ENCODE peak calls at places on chromosomes 6 and 20, in four cellular contexts. One of them, this sample, is unnamed.

GRCh38 chr6:27096834-27097511 is 150.5 kb upstream of the PRSS16 start:
- DNase-seq in upper lobe of left lung: peak
- DNase-seq in CD14-positive monocyte: no peak
- DNase-seq in right lobe of liver: peak
- DNase-seq in this sample: no peak

GRCh38 chr6:165767228-165767627 is 104.2 kb upstream of the PDE10A start:
- DNase-seq in CD14-positive monocyte: no peak
- DNase-seq in upper lobe of left lung: no peak
- DNase-seq in right lobe of liver: no peak
- DNase-seq in this sample: no peak

GRCh38 chr6:36386495-36387439 is 702 bp downstream of the ETV7 start:
- DNase-seq in right lobe of liver: peak
- DNase-seq in upper lobe of left lung: peak
- DNase-seq in CD14-positive monocyte: no peak
- DNase-seq in this sample: peak

GRCh38 chr6:169881976-169882375 is 130.6 kb downstream of the ERMARD start:
- DNase-seq in CD14-positive monocyte: peak
- DNase-seq in right lobe of liver: no peak
- DNase-seq in upper lobe of left lung: no peak
- DNase-seq in this sample: no peak

GRCh38 chr6:111486475-111486874 is 3.5 kb upstream of the REV3L start:
- DNase-seq in right lobe of liver: no peak
- DNase-seq in upper lobe of left lung: no peak
- DNase-seq in CD14-positive monocyte: no peak
- DNase-seq in this sample: no peak

GRCh38 chr20:689348-689747 is 13.7 kb upstream of the SCRT2 start:
- DNase-seq in right lobe of liver: no peak
- DNase-seq in CD14-positive monocyte: peak
- DNase-seq in upper lobe of left lung: no peak
- DNase-seq in this sample: no peak

GRCh38 chr6:12203001-12203400 is 87.2 kb upstream of the EDN1 start:
- DNase-seq in upper lobe of left lung: no peak
- DNase-seq in CD14-positive monocyte: no peak
- DNase-seq in right lobe of liver: no peak
- DNase-seq in this sample: no peak

GRCh38 chr6:167049275-167049674 is 50.1 kb downstream of the CEP43 start:
- DNase-seq in upper lobe of left lung: no peak
- DNase-seq in CD14-positive monocyte: no peak
- DNase-seq in right lobe of liver: no peak
- DNase-seq in this sample: no peak

GRCh38 chr20:63499333-63499969 is 568 bp upstream of the EEF1A2 start:
- DNase-seq in right lobe of liver: no peak
- DNase-seq in CD14-positive monocyte: no peak
- DNase-seq in upper lobe of left lung: peak
- DNase-seq in this sample: no peak

GRCh38 chr20:44157061-44157460 is 29.9 kb downstream of the JPH2 start:
- DNase-seq in upper lobe of left lung: no peak
- DNase-seq in right lobe of liver: no peak
- DNase-seq in CD14-positive monocyte: no peak
- DNase-seq in this sample: no peak

GRCh38 chr20:54576496-54576895 is 101.1 kb downstream of the DOK5 start:
- DNase-seq in upper lobe of left lung: no peak
- DNase-seq in CD14-positive monocyte: no peak
- DNase-seq in right lobe of liver: no peak
- DNase-seq in this sample: no peak

GRCh38 chr6:13923527-13924145 is 1.1 kb upstream of the RNF182 start:
- DNase-seq in CD14-positive monocyte: no peak
- DNase-seq in upper lobe of left lung: no peak
- DNase-seq in right lobe of liver: no peak
- DNase-seq in this sample: no peak

GRCh38 chr6:119307041-119307440 is 42.5 kb downstream of the MAN1A1 start:
- DNase-seq in upper lobe of left lung: no peak
- DNase-seq in CD14-positive monocyte: no peak
- DNase-seq in right lobe of liver: no peak
- DNase-seq in this sample: no peak

GRCh38 chr20:824490-824889 is 9.0 kb upstream of the FAM110A start:
- DNase-seq in CD14-positive monocyte: peak
- DNase-seq in upper lobe of left lung: no peak
- DNase-seq in right lobe of liver: no peak
- DNase-seq in this sample: no peak

GRCh38 chr20:10563935-10564492 is 109.8 kb downstream of the JAG1 start:
- DNase-seq in right lobe of liver: no peak
- DNase-seq in upper lobe of left lung: no peak
- DNase-seq in CD14-positive monocyte: no peak
- DNase-seq in this sample: no peak

GRCh38 chr20:2599265-2600060 is 53.0 kb upstream of the NOP56 start:
- DNase-seq in right lobe of liver: no peak
- DNase-seq in CD14-positive monocyte: no peak
- DNase-seq in upper lobe of left lung: no peak
- DNase-seq in this sample: no peak

GRCh38 chr6:41730531-41731436 is 4.6 kb downstream of the TFEB start:
- DNase-seq in right lobe of liver: no peak
- DNase-seq in upper lobe of left lung: no peak
- DNase-seq in CD14-positive monocyte: no peak
- DNase-seq in this sample: no peak

GRCh38 chr20:4740774-4741431 is 19.2 kb downstream of the PRND start:
- DNase-seq in upper lobe of left lung: no peak
- DNase-seq in CD14-positive monocyte: no peak
- DNase-seq in right lobe of liver: no peak
- DNase-seq in this sample: peak

GRCh38 chr20:33653900-33654596 is 8.1 kb upstream of the C20orf144 start:
- DNase-seq in CD14-positive monocyte: peak
- DNase-seq in upper lobe of left lung: no peak
- DNase-seq in right lobe of liver: no peak
- DNase-seq in this sample: no peak

GRCh38 chr6:42232035-42232434 is 14.4 kb upstream of the MRPS10 start:
- DNase-seq in right lobe of liver: no peak
- DNase-seq in upper lobe of left lung: no peak
- DNase-seq in CD14-positive monocyte: no peak
- DNase-seq in this sample: no peak

GRCh38 chr6:44251576-44252524 is 4.9 kb downstream of the HSP90AB1 start:
- DNase-seq in upper lobe of left lung: no peak
- DNase-seq in right lobe of liver: no peak
- DNase-seq in CD14-positive monocyte: no peak
- DNase-seq in this sample: no peak

GRCh38 chr6:142943746-142944125 is 1.2 kb downstream of the HIVEP2 start:
- DNase-seq in CD14-positive monocyte: no peak
- DNase-seq in upper lobe of left lung: no peak
- DNase-seq in right lobe of liver: no peak
- DNase-seq in this sample: peak

GRCh38 chr6:124368131-124368530 is 564.5 kb downstream of the NKAIN2 start:
- DNase-seq in CD14-positive monocyte: no peak
- DNase-seq in upper lobe of left lung: no peak
- DNase-seq in right lobe of liver: no peak
- DNase-seq in this sample: no peak

GRCh38 chr6:36844232-36845170 is 5.3 kb upstream of the CPNE5 start:
- DNase-seq in CD14-positive monocyte: no peak
- DNase-seq in right lobe of liver: no peak
- DNase-seq in upper lobe of left lung: no peak
- DNase-seq in this sample: no peak

GRCh38 chr6:56771189-56771588 is 128.5 kb upstream of the DST start:
- DNase-seq in upper lobe of left lung: no peak
- DNase-seq in right lobe of liver: no peak
- DNase-seq in CD14-positive monocyte: no peak
- DNase-seq in this sample: no peak

GRCh38 chr6:56771929-56772607 is 129.4 kb upstream of the DST start:
- DNase-seq in CD14-positive monocyte: no peak
- DNase-seq in upper lobe of left lung: no peak
- DNase-seq in right lobe of liver: no peak
- DNase-seq in this sample: no peak

GRCh38 chr6:56770011-56770520 is 127.4 kb upstream of the DST start:
- DNase-seq in right lobe of liver: no peak
- DNase-seq in upper lobe of left lung: no peak
- DNase-seq in CD14-positive monocyte: no peak
- DNase-seq in this sample: no peak

GRCh38 chr6:56775498-56776166 is 132.9 kb upstream of the DST start:
- DNase-seq in upper lobe of left lung: no peak
- DNase-seq in CD14-positive monocyte: no peak
- DNase-seq in right lobe of liver: no peak
- DNase-seq in this sample: no peak

GRCh38 chr6:56772737-56773184 is 130.1 kb upstream of the DST start:
- DNase-seq in right lobe of liver: no peak
- DNase-seq in CD14-positive monocyte: no peak
- DNase-seq in upper lobe of left lung: no peak
- DNase-seq in this sample: no peak
- TF ChIP-seq CTCF in right lobe of liver: no peak
- TF ChIP-seq CTCF in CD14-positive monocyte: no peak
- TF ChIP-seq CTCF in upper lobe of left lung: no peak
- TF ChIP-seq CTCF in this sample: no peak

GRCh38 chr20:58359441-58359840 is 29.6 kb upstream of the VAPB start:
- DNase-seq in right lobe of liver: no peak
- DNase-seq in CD14-positive monocyte: no peak
- DNase-seq in upper lobe of left lung: no peak
- DNase-seq in this sample: no peak

GRCh38 chr20:58362117-58362516 is 26.9 kb upstream of the VAPB start:
- DNase-seq in upper lobe of left lung: no peak
- DNase-seq in CD14-positive monocyte: no peak
- DNase-seq in right lobe of liver: no peak
- DNase-seq in this sample: no peak

GRCh38 chr20:58366016-58366415 is 23.0 kb upstream of the VAPB start:
- DNase-seq in CD14-positive monocyte: no peak
- DNase-seq in upper lobe of left lung: no peak
- DNase-seq in right lobe of liver: no peak
- DNase-seq in this sample: no peak

GRCh38 chr20:58361549-58361948 is 27.5 kb upstream of the VAPB start:
- DNase-seq in right lobe of liver: no peak
- DNase-seq in upper lobe of left lung: no peak
- DNase-seq in CD14-positive monocyte: no peak
- DNase-seq in this sample: no peak

GRCh38 chr20:58362970-58363369 is 26.1 kb upstream of the VAPB start:
- DNase-seq in right lobe of liver: no peak
- DNase-seq in upper lobe of left lung: no peak
- DNase-seq in CD14-positive monocyte: no peak
- DNase-seq in this sample: no peak
- TF ChIP-seq CTCF in right lobe of liver: no peak
- TF ChIP-seq CTCF in upper lobe of left lung: no peak
- TF ChIP-seq CTCF in CD14-positive monocyte: no peak
- TF ChIP-seq CTCF in this sample: no peak

DNA sequence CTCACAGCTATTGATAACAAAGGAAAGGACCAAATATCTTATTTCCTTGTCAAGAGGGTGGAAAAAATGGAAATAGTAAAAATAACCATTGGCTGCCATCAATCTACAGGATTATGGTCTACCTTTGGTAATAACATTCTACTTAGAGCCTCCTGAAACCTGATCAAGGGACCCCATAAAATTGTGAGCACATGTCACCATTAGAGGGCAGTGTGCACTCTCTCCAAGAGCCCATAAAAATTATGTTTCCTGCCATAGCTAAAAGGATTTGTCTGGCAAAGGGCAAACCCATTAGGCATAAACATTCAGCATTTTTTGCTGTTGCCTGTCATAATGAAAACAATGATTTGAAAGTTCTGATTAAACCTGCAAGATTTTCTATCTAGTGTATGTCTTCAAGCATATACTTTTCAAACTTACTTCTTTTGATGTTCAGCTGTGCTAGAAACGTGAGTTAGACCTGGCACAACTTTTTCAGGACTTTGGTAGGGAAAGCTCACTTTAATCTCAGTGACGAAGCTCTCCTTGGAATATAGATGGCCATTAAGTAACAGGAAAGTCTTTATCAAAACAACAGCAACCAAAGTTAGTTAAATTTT is 120.7 kb upstream of the ZFP64 start:
- DNase-seq in CD14-positive monocyte: no peak
- DNase-seq in upper lobe of left lung: no peak
- DNase-seq in right lobe of liver: no peak
- DNase-seq in this sample: no peak
- TF ChIP-seq CTCF in CD14-positive monocyte: peak
- TF ChIP-seq CTCF in upper lobe of left lung: no peak
- TF ChIP-seq CTCF in right lobe of liver: peak
- TF ChIP-seq CTCF in this sample: no peak

GRCh38 chr6:130749402-130749801 is 77.8 kb upstream of the SMLR1 start:
- DNase-seq in upper lobe of left lung: peak
- DNase-seq in CD14-positive monocyte: no peak
- DNase-seq in right lobe of liver: no peak
- DNase-seq in this sample: no peak
- TF ChIP-seq CTCF in upper lobe of left lung: no peak
- TF ChIP-seq CTCF in CD14-positive monocyte: no peak
- TF ChIP-seq CTCF in right lobe of liver: no peak
- TF ChIP-seq CTCF in this sample: no peak

This sample was measured in activated B cell treated with CpG ODN at 0.5 μM for 24 hours.